ENCODE peak calls at places on chromosomes 12 and 14, in six cellular contexts. S is H1, B is K562, D is GM12892, T is GM12878, V is HepG2. L is an unnamed sample.

GRCh38 chr12:48183091-48183875 is at the start of gene CCDC184:
- DNase-seq in T (peak), V (no peak), S (no peak), D (peak), B (peak), L (peak)

GRCh38 chr12:55188974-55189556 is 31.8 kb upstream of the OR10A7 start:
- DNase-seq in T (peak), S (peak), B (peak), V (peak), D (no peak), L (no peak)

GRCh38 chr12:34338751-34339150 is 316.5 kb downstream of the ALG10 start:
- DNase-seq in T (no peak), D (no peak), B (no peak), S (no peak), V (no peak), L (no peak)

GRCh38 chr14:68961781-68962584 is 17.1 kb downstream of the ACTN1 start:
- DNase-seq in B (no peak), V (no peak), D (no peak), S (no peak), T (no peak), L (no peak)

GRCh38 chr14:21454843-21455550 is 926 bp downstream of the CHD8 start:
- DNase-seq in T (no peak), B (peak), D (no peak), S (no peak), V (peak), L (no peak)

GRCh38 chr14:25431211-25432076 is 381.5 kb upstream of the STXBP6 start:
- DNase-seq in S (peak), V (peak), B (no peak), D (no peak), T (no peak), L (peak)

GRCh38 chr14:35949933-35950332 is 123.8 kb downstream of the BRMS1L start:
- DNase-seq in B (no peak), V (peak), S (no peak), D (no peak), T (no peak), L (no peak)

GRCh38 chr14:36826614-36827013 is 165.0 kb downstream of the PAX9 start:
- DNase-seq in B (no peak), D (no peak), T (no peak), S (no peak), V (no peak), L (no peak)

GRCh38 chr14:102544745-102545460 is 35.3 kb upstream of the ANKRD9 start:
- DNase-seq in B (no peak), T (no peak), V (peak), S (no peak), D (no peak), L (no peak)

GRCh38 chr14:100748944-100749343 is 22.3 kb downstream of the DLK1 start:
- DNase-seq in D (no peak), B (no peak), S (no peak), T (no peak), V (no peak), L (no peak)

GRCh38 chr12:110426300-110426910 is 22.9 kb upstream of the ANAPC7 start:
- DNase-seq in B (no peak), D (no peak), T (no peak), S (no peak), V (no peak), L (no peak)

GRCh38 chr12:110578522-110579238 is 4.4 kb downstream of the PPTC7 start:
- DNase-seq in D (no peak), V (no peak), B (no peak), T (no peak), S (no peak), L (no peak)

GRCh38 chr12:51755251-51755650 is 93.3 kb downstream of the FIGNL2 start:
- DNase-seq in D (no peak), S (no peak), V (no peak), B (no peak), T (no peak), L (no peak)

GRCh38 chr12:54624316-54625279 is 10.1 kb downstream of the LACRT start:
- DNase-seq in D (no peak), T (no peak), S (no peak), V (peak), B (no peak), L (no peak)

GRCh38 chr14:68806526-68807147 is 13.8 kb upstream of the ZFP36L1 start:
- DNase-seq in T (no peak), V (no peak), B (no peak), D (no peak), S (no peak), L (no peak)

GRCh38 chr12:42076976-42077375 is 67.7 kb downstream of the GXYLT1 start:
- DNase-seq in T (no peak), B (peak), S (no peak), D (no peak), V (no peak), L (no peak)

GRCh38 chr12:67449591-67450052 is 180.5 kb downstream of the CAND1 start:
- DNase-seq in T (peak), D (no peak), S (no peak), B (no peak), V (no peak), L (no peak)

GRCh38 chr12:42140901-42141300 is 3.8 kb downstream of the GXYLT1 start:
- DNase-seq in S (no peak), V (peak), D (no peak), T (no peak), B (no peak), L (no peak)

GRCh38 chr14:105591052-105591451 is 64.7 kb downstream of the TMEM121 start:
- DNase-seq in V (no peak), B (no peak), T (no peak), D (no peak), S (no peak), L (no peak)

GRCh38 chr14:102591372-102591943 is 991 bp upstream of the RCOR1 start:
- DNase-seq in V (no peak), S (no peak), B (peak), T (no peak), D (no peak), L (no peak)

GRCh38 chr12:68861890-68862289 is 53.9 kb downstream of the MDM2 start:
- DNase-seq in V (no peak), T (no peak), B (no peak), D (no peak), S (no peak), L (no peak)

GRCh38 chr12:83945871-83946270 is 966.7 kb downstream of the SLC6A15 start:
- DNase-seq in V (peak), T (no peak), S (no peak), D (no peak), B (no peak), L (no peak)

GRCh38 chr14:31962920-31963319 is 114.2 kb upstream of the ARHGAP5 start:
- DNase-seq in D (no peak), V (no peak), T (no peak), S (no peak), B (no peak), L (no peak)

GRCh38 chr12:107320929-107321618 is 227.7 kb upstream of the CRY1 start:
- DNase-seq in B (no peak), T (no peak), V (no peak), S (no peak), D (no peak), L (no peak)

GRCh38 chr14:64718762-64719161 is 14.5 kb downstream of the PLEKHG3 start:
- DNase-seq in B (no peak), S (no peak), V (no peak), D (no peak), T (no peak), L (no peak)

GRCh38 chr14:83757896-83758295 is 1772.0 kb upstream of the FLRT2 start:
- DNase-seq in T (no peak), V (no peak), S (no peak), B (no peak), D (no peak), L (no peak)

GRCh38 chr12:39764944-39765560 is 145.4 kb upstream of the ABCD2 start:
- DNase-seq in T (no peak), S (no peak), B (peak), V (peak), D (no peak), L (no peak)

GRCh38 chr12:120039711-120040110 is 50.7 kb downstream of the BICDL1 start:
- DNase-seq in V (no peak), D (no peak), T (no peak), B (no peak), S (no peak), L (no peak)

GRCh38 chr12:120041386-120042231 is 52.6 kb downstream of the BICDL1 start:
- DNase-seq in B (no peak), S (no peak), V (peak), T (no peak), D (no peak), L (no peak)

GRCh38 chr12:120043421-120043820 is 54.4 kb downstream of the BICDL1 start:
- DNase-seq in D (no peak), T (no peak), B (no peak), V (no peak), S (no peak), L (no peak)

GRCh38 chr12:120032242-120032641 is 43.2 kb downstream of the BICDL1 start:
- DNase-seq in T (no peak), V (no peak), D (no peak), S (no peak), B (no peak), L (no peak)

DNA sequence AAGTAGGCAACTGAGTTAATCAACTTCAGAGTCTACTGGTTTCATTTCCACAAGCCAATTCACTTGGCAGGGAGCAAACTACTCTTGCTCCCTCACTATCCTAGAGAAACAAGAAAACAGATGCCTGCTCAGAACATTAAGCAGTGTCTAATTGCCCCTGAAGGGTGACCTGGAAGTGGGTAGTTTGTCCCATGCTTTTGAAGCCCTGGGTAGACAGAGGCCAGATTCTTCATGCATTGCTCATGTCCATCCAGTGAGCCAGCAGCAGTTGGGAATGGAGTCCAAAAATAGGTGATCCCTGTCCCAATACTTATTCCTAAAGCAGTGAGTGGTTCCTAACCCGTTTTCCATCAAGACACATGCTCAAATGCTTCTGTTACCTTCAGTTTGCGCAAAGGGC is 48.8 kb downstream of the BICDL1 start:
- DNase-seq in D (no peak), V (no peak), S (no peak), T (no peak), B (no peak), L (no peak)
- TF ChIP-seq TAF1 in D (no peak), V (no peak), S (no peak), T (no peak), B (no peak), L (no peak)

GRCh38 chr14:51653096-51653814 is 1.5 kb downstream of the FRMD6 start:
- DNase-seq in B (no peak), S (no peak), D (no peak), T (no peak), V (no peak), L (no peak)

GRCh38 chr14:51653855-51654548 is 2.3 kb downstream of the FRMD6 start:
- DNase-seq in D (no peak), B (no peak), V (no peak), S (no peak), T (no peak), L (no peak)

GRCh38 chr14:51652168-51653095 is 722 bp downstream of the FRMD6 start:
- DNase-seq in V (no peak), B (no peak), T (no peak), D (peak), S (no peak), L (peak)

GRCh38 chr14:51650721-51651387 is 856 bp upstream of the FRMD6 start:
- DNase-seq in S (no peak), T (no peak), D (no peak), V (no peak), B (no peak), L (no peak)

DNA sequence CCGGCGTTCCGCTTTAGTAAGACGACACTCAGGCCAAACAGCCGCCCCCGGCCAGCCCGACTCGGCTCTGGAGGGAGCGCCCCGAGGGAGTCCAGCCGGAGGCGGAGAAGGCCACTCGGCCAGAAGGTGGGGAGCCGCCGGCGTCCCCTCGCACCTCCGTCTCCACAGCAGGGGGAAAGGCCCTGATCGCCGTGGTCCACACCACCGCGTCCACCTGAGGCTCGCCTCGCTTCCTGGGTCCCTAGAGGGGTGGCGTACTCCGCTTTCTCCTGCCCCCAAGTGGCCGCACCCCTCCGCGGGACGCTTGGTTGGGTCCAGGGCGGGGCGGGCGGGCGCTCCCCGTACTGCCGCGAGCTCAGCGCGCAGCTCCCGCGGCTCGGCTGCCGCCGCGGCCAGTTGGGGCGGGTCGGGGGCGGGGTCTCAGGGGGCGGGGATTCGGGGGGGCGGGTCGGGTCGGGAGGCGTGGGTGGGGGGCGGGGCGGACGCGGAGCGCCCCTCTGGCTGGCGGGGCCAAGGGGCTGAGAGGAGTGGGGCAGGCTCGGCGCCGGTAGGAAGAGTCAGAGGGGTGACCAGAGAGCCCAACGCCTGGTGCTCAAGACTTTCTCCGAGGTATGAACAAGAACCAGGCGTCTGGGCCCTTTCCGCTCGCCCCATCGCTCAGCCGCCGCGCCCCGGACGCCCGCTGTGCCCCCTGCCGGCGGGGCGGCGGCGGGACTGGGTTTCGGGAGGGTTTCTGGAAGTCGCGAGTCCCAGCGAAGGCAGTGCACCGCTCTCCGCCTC is at the start of gene FRMD6:
- DNase-seq in S (peak), B (peak), T (peak), V (peak), D (peak), L (peak)
- TF ChIP-seq POLR2A in S (peak), B (peak), T (peak), V (peak), D (peak), L (no peak)

GRCh38 chr12:5442251-5443006 is 10.5 kb downstream of the NTF3 start:
- DNase-seq in D (no peak), S (no peak), V (peak), T (no peak), B (peak), L (no peak)
- TF ChIP-seq TAF1 in D (no peak), S (no peak), V (no peak), T (no peak), B (no peak), L (no peak)

GRCh38 chr14:94560291-94560665 is 964 bp upstream of the SERPINA4 start:
- DNase-seq in D (no peak), V (no peak), T (no peak), B (no peak), S (no peak), L (no peak)

GRCh38 chr14:94559638-94560290 is 1.5 kb upstream of the SERPINA4 start:
- DNase-seq in B (no peak), V (no peak), D (no peak), S (no peak), T (no peak), L (no peak)

GRCh38 chr14:94562019-94562418 is 777 bp downstream of the SERPINA4 start:
- DNase-seq in V (no peak), D (no peak), S (no peak), B (no peak), T (no peak), L (no peak)

GRCh38 chr14:94561656-94562010 is 391 bp downstream of the SERPINA4 start:
- DNase-seq in S (no peak), D (no peak), V (no peak), B (no peak), T (no peak), L (no peak)

DNA sequence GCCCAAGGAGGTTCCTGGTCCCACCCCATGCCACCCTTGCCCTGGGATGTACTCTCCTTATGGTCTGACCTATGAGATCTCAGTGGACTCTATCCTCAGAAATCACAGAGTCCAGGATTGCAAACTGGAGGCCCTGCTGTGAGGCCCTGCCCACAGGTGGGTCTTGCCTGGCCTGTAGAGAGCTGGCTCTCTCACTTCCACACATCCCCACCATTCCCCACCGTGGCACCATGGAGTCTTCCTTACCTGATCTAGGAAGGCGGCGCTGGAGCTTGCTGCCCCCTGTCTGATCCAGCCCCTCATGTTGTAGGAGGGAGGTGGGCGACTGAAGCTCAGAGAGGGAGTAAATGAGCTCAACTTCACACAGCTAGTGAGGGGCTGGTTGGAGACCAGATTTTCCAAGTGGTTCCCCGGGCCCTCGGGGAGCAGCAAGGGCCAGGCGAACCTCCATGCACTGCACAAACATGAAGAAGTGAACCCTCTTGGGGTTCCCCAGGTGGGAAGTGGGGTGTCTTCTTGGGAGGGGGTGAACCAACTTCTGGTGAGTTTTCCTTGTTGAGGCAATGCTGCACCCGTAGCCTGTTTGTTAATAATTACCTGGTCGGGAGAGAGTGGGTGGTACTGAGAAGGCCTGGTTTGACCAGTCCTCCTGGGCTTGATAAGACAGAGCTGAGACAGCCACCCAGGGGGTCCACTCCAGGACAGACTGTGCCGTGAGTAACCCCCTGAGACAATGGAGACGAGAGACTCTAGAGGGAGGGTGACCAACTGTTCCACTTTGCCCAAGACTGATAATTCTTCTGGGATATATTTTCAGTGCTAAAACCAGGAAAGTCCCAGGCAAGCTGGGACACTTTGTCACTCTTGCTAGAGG is at the start of gene SERPINA4:
- DNase-seq in S (no peak), V (peak), T (no peak), B (no peak), D (no peak), L (no peak)
- TF ChIP-seq POLR2A in S (no peak), V (peak), T (no peak), B (no peak), D (no peak), L (no peak)

DNA sequence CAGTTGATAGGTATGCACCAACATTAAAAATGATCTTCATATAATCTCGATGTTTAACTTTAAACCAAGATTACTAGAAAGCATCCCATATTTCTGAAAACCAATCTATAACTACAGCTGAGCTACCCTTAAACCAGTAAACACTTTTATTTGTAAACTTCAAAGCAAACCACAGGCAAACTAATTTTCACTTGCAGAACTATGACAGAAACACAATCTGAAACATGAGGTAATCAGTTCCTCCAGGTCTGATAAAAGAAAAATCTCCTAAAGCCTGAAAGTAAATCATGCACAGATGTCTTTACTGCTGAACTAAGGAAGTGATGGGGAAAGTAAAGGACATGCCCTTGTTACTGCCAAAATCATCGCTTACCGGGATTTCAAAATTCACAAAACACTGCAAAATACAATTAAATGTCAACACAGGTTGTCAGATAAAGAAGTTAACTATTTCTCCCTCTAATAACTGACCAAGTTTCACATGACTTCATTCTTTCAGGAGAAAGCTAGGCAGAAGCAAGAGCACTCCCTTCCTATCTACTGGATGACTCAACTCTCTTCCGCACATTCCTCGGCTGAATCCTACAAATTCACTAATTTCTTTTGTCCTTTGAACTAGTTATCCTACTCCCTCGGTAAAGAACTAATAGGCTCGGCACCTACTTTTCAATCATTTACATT is 1.5 kb downstream of the EEA1 start:
- DNase-seq in B (peak), V (peak), D (no peak), S (no peak), T (no peak), L (no peak)
- TF ChIP-seq TAF1 in B (no peak), V (no peak), D (no peak), S (no peak), T (no peak), L (no peak)

GRCh38 chr12:2992724-2993123 is 33.5 kb downstream of the TEAD4 start:
- DNase-seq in T (no peak), V (no peak), D (no peak), S (no peak), B (no peak), L (no peak)
- TF ChIP-seq POLR2A in T (no peak), V (no peak), D (no peak), S (no peak), B (no peak), L (no peak)

DNA sequence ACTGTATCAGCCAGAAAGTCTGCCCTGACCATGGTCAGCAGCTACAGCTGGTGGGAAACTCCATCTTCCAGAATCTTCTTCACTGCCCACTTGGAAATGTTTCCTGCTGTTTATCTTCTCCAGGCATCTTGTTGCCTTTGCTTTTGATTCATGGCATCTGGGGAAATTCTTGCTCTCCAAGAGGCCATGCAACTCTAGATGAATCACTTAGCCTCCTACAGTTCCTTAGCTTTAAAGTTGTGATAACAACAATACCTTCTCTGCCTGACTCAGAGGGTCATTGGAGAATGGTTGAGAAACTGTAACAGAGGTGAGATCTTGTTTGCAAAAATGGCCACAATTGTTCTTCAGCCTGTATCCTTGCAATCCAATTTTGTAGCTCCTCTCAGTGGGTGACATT is 121.0 kb upstream of the VRK1 start:
- DNase-seq in V (no peak), S (no peak), D (no peak), T (no peak), B (no peak), L (no peak)
- TF ChIP-seq TAF1 in V (no peak), S (no peak), D (no peak), T (no peak), B (no peak), L (no peak)